ENCODE peak calls at places on chromosomes 2 and 18, in eight cellular contexts. A is NCI-H1092 treated with DMSO at 0.1 percent for 48 hours; V is GM19239; R is kidney glomerular epithelial cell; M is activated CD4-positive, CD25-positive, alpha-beta regulatory T cell; Z is omental fat pad; X is fibroblast of lung; B is body of pancreas. N is an unnamed sample.

GRCh38 chr2:9252002-9252357 is 45.4 kb downstream of the ASAP2 start:
- DNase-seq in V (no peak), R (no peak), X (no peak), Z (no peak), M (no peak), A (no peak), B (no peak), N (no peak)

GRCh38 chr18:10490401-10491289 is 35.2 kb upstream of the NAPG start:
- DNase-seq in M (peak; percentile 16), X (no peak), B (peak; percentile 36), Z (no peak), A (no peak), R (no peak), V (peak; percentile 54), N (peak; percentile 92)

GRCh38 chr2:198326431-198326830 is 522.0 kb downstream of the PLCL1 start:
- DNase-seq in Z (no peak), M (no peak), B (no peak), X (peak; percentile 29), R (no peak), V (no peak), A (no peak), N (no peak)

GRCh38 chr18:62634471-62634870 is 80.9 kb upstream of the PHLPP1 start:
- DNase-seq in Z (no peak), M (no peak), A (no peak), R (no peak), X (no peak), B (no peak), V (no peak), N (no peak)

GRCh38 chr2:148922776-148923175 is 47.7 kb downstream of the KIF5C start:
- DNase-seq in A (no peak), V (no peak), M (no peak), Z (no peak), X (no peak), R (no peak), B (no peak), N (no peak)

GRCh38 chr2:219737270-219737691 is 109.9 kb downstream of the SLC4A3 start:
- DNase-seq in B (no peak), Z (no peak), V (no peak), X (peak; percentile 36), A (no peak), M (no peak), R (no peak), N (no peak)

GRCh38 chr2:197229509-197230458 is 80.8 kb downstream of the ANKRD44 start:
- DNase-seq in A (no peak), M (no peak), V (no peak), R (no peak), Z (no peak), B (no peak), X (peak; percentile 92), N (no peak)

GRCh38 chr2:221350621-221351020 is 221.5 kb downstream of the EPHA4 start:
- DNase-seq in B (peak; percentile 59), Z (no peak), A (no peak), X (peak; percentile 29), M (no peak), V (no peak), R (no peak), N (no peak)

GRCh38 chr2:27407798-27408491 is 1.4 kb downstream of the PPM1G start:
- DNase-seq in V (no peak), X (peak; percentile 46), R (peak; percentile 31), M (no peak), Z (no peak), A (peak; percentile 66), B (peak; percentile 21), N (peak; percentile 33)

GRCh38 chr2:240259201-240259923 is 118.9 kb upstream of the OTOS start:
- DNase-seq in B (peak; percentile 87), X (peak; percentile 12), V (no peak), R (no peak), Z (no peak), A (no peak), M (no peak), N (no peak)

GRCh38 chr2:201784547-201784946 is 3.8 kb upstream of the ALS2 start:
- DNase-seq in Z (no peak), M (no peak), V (no peak), B (no peak), X (no peak), R (no peak), A (no peak), N (no peak)

GRCh38 chr2:179235463-179236108 is 29.0 kb downstream of the SESTD1 start:
- DNase-seq in M (no peak), V (no peak), Z (no peak), B (no peak), A (no peak), R (peak; percentile 82), X (peak; percentile 65), N (no peak)

GRCh38 chr2:214881647-214882205 is 72.2 kb upstream of the BARD1 start:
- DNase-seq in X (peak; percentile 66), M (no peak), Z (no peak), B (peak; percentile 2), A (no peak), R (no peak), V (no peak), N (no peak)

GRCh38 chr2:85772019-85772745 is 18.4 kb downstream of the ATOH8 start:
- DNase-seq in V (no peak), X (peak; percentile 99), A (peak; percentile 96), Z (peak; percentile 95), R (peak; percentile 93), B (peak; percentile 97), M (no peak), N (no peak)

GRCh38 chr2:191265311-191266170 is 20.3 kb downstream of the MYO1B start:
- DNase-seq in A (no peak), X (peak; percentile 93), B (no peak), R (no peak), M (no peak), V (no peak), Z (no peak), N (no peak)

N was measured in germinal center.